ENCODE peak calls at places on chromosomes 5 and 9, in nine cellular contexts. U is mesothelial cell of epicardium; I is ovary; R is NCI-H2081; T is activated T-cell treated with anti-CD3 and anti-CD28 coated beads for 1 hour; C is fibroblast of mammary gland; Z is stimulated activated CD8-positive, alpha-beta memory T cell treated with anti-CD3 and anti-CD28 coated beads, Interleukin-4, amount 100 ng/mL, for 24 hours; O is A549; F is HFFc6. J is an unnamed sample.

GRCh38 chr9:92679413-92680165 is 9.7 kb upstream of the IPPK start:
- DNase-seq in F (no peak), R (no peak), O (no peak), I (no peak), Z (no peak), C (no peak), T (no peak), U (no peak), J (no peak)

GRCh38 chr9:99601506-99601905 is 220.2 kb upstream of the NR4A3 start:
- DNase-seq in U (no peak), I (no peak), O (no peak), T (no peak), C (peak; percentile 31), R (no peak), Z (no peak), F (no peak), J (no peak)

GRCh38 chr9:107674252-107674936 is 184.8 kb upstream of the KLF4 start:
- DNase-seq in T (no peak), F (no peak), R (no peak), O (no peak), U (no peak), Z (no peak), C (no peak), I (no peak), J (no peak)

GRCh38 chr5:170254056-170254455 is 21.3 kb downstream of the C5orf58 start:
- DNase-seq in U (no peak), O (no peak), C (peak; percentile 33), Z (peak; percentile 39), I (no peak), F (no peak), T (peak; percentile 51), R (no peak), J (no peak)

GRCh38 chr9:115106001-115106400 is 12.0 kb downstream of the TNC start:
- DNase-seq in T (no peak), F (no peak), I (no peak), C (peak; percentile 38), R (no peak), U (no peak), O (peak; percentile 60), Z (no peak), J (no peak)

GRCh38 chr9:14340994-14341393 is 27.1 kb upstream of the NFIB start:
- DNase-seq in U (no peak), I (no peak), C (no peak), Z (no peak), T (no peak), R (no peak), O (no peak), F (no peak), J (no peak)

GRCh38 chr5:158952951-158953350 is 146.8 kb downstream of the EBF1 start:
- DNase-seq in C (peak; percentile 35), F (no peak), T (no peak), R (no peak), U (no peak), Z (no peak), I (no peak), O (no peak), J (no peak)

GRCh38 chr9:133637451-133638055 is 1.4 kb downstream of the DBH start:
- DNase-seq in F (no peak), T (no peak), I (no peak), R (no peak), Z (no peak), O (no peak), C (no peak), U (no peak), J (no peak)

GRCh38 chr9:113331780-113332179 is 8.3 kb downstream of the WDR31 start:
- DNase-seq in I (no peak), Z (no peak), U (no peak), C (no peak), T (no peak), R (no peak), O (no peak), F (no peak), J (no peak)